ENCODE peak calls at places on chromosomes 11 and 22, in five cellular contexts. One of them, this sample, is unnamed.

GRCh38 chr11:112753706-112754105 is 207.5 kb upstream of the NCAM1 start:
- DNase-seq in psoas muscle: no peak
- DNase-seq in mucosa of gallbladder: no peak
- DNase-seq in activated T-helper 1 cell treated with anti-CD3 and anti-CD28 coated beads, Interleukin-12 subunit alpha, Interleukin-12 subunit beta, Interleukin-2, Interleukin-4 antibody, amounts not matched to agents 30 ng/mL and 10 ng/mL and 1 ng/mL, durations not matched to agents 14 hours and 24 hours and 36 hours: no peak
- DNase-seq in cardiac fibroblast: no peak
- DNase-seq in this sample: no peak

GRCh38 chr22:28716686-28717085 is 24.9 kb downstream of the CHEK2 start:
- DNase-seq in psoas muscle: no peak
- DNase-seq in mucosa of gallbladder: no peak
- DNase-seq in activated T-helper 1 cell treated with anti-CD3 and anti-CD28 coated beads, Interleukin-12 subunit alpha, Interleukin-12 subunit beta, Interleukin-2, Interleukin-4 antibody, amounts not matched to agents 30 ng/mL and 10 ng/mL and 1 ng/mL, durations not matched to agents 14 hours and 24 hours and 36 hours: no peak
- DNase-seq in cardiac fibroblast: no peak
- DNase-seq in this sample: no peak

GRCh38 chr11:848380-848931 is 5.8 kb downstream of the TSPAN4 start:
- DNase-seq in psoas muscle: no peak
- DNase-seq in mucosa of gallbladder: no peak
- DNase-seq in activated T-helper 1 cell treated with anti-CD3 and anti-CD28 coated beads, Interleukin-12 subunit alpha, Interleukin-12 subunit beta, Interleukin-2, Interleukin-4 antibody, amounts not matched to agents 30 ng/mL and 10 ng/mL and 1 ng/mL, durations not matched to agents 14 hours and 24 hours and 36 hours: peak
- DNase-seq in cardiac fibroblast: peak
- DNase-seq in this sample: no peak

GRCh38 chr11:116176484-116177005 is 596.2 kb downstream of the BUD13 start:
- DNase-seq in psoas muscle: no peak
- DNase-seq in mucosa of gallbladder: no peak
- DNase-seq in activated T-helper 1 cell treated with anti-CD3 and anti-CD28 coated beads, Interleukin-12 subunit alpha, Interleukin-12 subunit beta, Interleukin-2, Interleukin-4 antibody, amounts not matched to agents 30 ng/mL and 10 ng/mL and 1 ng/mL, durations not matched to agents 14 hours and 24 hours and 36 hours: no peak
- DNase-seq in cardiac fibroblast: no peak
- DNase-seq in this sample: no peak

GRCh38 chr11:108752297-108752751 is 87.5 kb downstream of the DDX10 start:
- DNase-seq in psoas muscle: no peak
- DNase-seq in mucosa of gallbladder: no peak
- DNase-seq in activated T-helper 1 cell treated with anti-CD3 and anti-CD28 coated beads, Interleukin-12 subunit alpha, Interleukin-12 subunit beta, Interleukin-2, Interleukin-4 antibody, amounts not matched to agents 30 ng/mL and 10 ng/mL and 1 ng/mL, durations not matched to agents 14 hours and 24 hours and 36 hours: no peak
- DNase-seq in cardiac fibroblast: no peak
- DNase-seq in this sample: no peak

GRCh38 chr22:46721716-46722115 is 16.3 kb downstream of the CERK start:
- DNase-seq in psoas muscle: no peak
- DNase-seq in mucosa of gallbladder: no peak
- DNase-seq in activated T-helper 1 cell treated with anti-CD3 and anti-CD28 coated beads, Interleukin-12 subunit alpha, Interleukin-12 subunit beta, Interleukin-2, Interleukin-4 antibody, amounts not matched to agents 30 ng/mL and 10 ng/mL and 1 ng/mL, durations not matched to agents 14 hours and 24 hours and 36 hours: no peak
- DNase-seq in cardiac fibroblast: no peak
- DNase-seq in this sample: no peak

GRCh38 chr11:28144808-28145207 is 36.6 kb downstream of the METTL15 start:
- DNase-seq in psoas muscle: no peak
- DNase-seq in mucosa of gallbladder: no peak
- DNase-seq in activated T-helper 1 cell treated with anti-CD3 and anti-CD28 coated beads, Interleukin-12 subunit alpha, Interleukin-12 subunit beta, Interleukin-2, Interleukin-4 antibody, amounts not matched to agents 30 ng/mL and 10 ng/mL and 1 ng/mL, durations not matched to agents 14 hours and 24 hours and 36 hours: no peak
- DNase-seq in cardiac fibroblast: peak
- DNase-seq in this sample: no peak

GRCh38 chr11:72378704-72379383 is 55.5 kb downstream of the CLPB start:
- DNase-seq in psoas muscle: peak
- DNase-seq in mucosa of gallbladder: peak
- DNase-seq in activated T-helper 1 cell treated with anti-CD3 and anti-CD28 coated beads, Interleukin-12 subunit alpha, Interleukin-12 subunit beta, Interleukin-2, Interleukin-4 antibody, amounts not matched to agents 30 ng/mL and 10 ng/mL and 1 ng/mL, durations not matched to agents 14 hours and 24 hours and 36 hours: no peak
- DNase-seq in cardiac fibroblast: peak
- DNase-seq in this sample: peak

GRCh38 chr11:68271023-68271780 is 571 bp downstream of the C11orf24 start:
- DNase-seq in psoas muscle: peak
- DNase-seq in mucosa of gallbladder: peak
- DNase-seq in activated T-helper 1 cell treated with anti-CD3 and anti-CD28 coated beads, Interleukin-12 subunit alpha, Interleukin-12 subunit beta, Interleukin-2, Interleukin-4 antibody, amounts not matched to agents 30 ng/mL and 10 ng/mL and 1 ng/mL, durations not matched to agents 14 hours and 24 hours and 36 hours: peak
- DNase-seq in cardiac fibroblast: peak
- DNase-seq in this sample: peak

GRCh38 chr11:70826541-70826943 is 425.8 kb downstream of the SHANK2 start:
- DNase-seq in psoas muscle: no peak
- DNase-seq in mucosa of gallbladder: no peak
- DNase-seq in activated T-helper 1 cell treated with anti-CD3 and anti-CD28 coated beads, Interleukin-12 subunit alpha, Interleukin-12 subunit beta, Interleukin-2, Interleukin-4 antibody, amounts not matched to agents 30 ng/mL and 10 ng/mL and 1 ng/mL, durations not matched to agents 14 hours and 24 hours and 36 hours: no peak
- DNase-seq in cardiac fibroblast: peak
- DNase-seq in this sample: no peak

GRCh38 chr11:117180661-117181585 is 2.4 kb downstream of the SIDT2 start:
- DNase-seq in psoas muscle: peak
- DNase-seq in mucosa of gallbladder: peak
- DNase-seq in activated T-helper 1 cell treated with anti-CD3 and anti-CD28 coated beads, Interleukin-12 subunit alpha, Interleukin-12 subunit beta, Interleukin-2, Interleukin-4 antibody, amounts not matched to agents 30 ng/mL and 10 ng/mL and 1 ng/mL, durations not matched to agents 14 hours and 24 hours and 36 hours: peak
- DNase-seq in cardiac fibroblast: peak
- DNase-seq in this sample: peak

GRCh38 chr11:71251159-71251721 is 1.1 kb downstream of the SHANK2 start:
- DNase-seq in psoas muscle: no peak
- DNase-seq in mucosa of gallbladder: no peak
- DNase-seq in activated T-helper 1 cell treated with anti-CD3 and anti-CD28 coated beads, Interleukin-12 subunit alpha, Interleukin-12 subunit beta, Interleukin-2, Interleukin-4 antibody, amounts not matched to agents 30 ng/mL and 10 ng/mL and 1 ng/mL, durations not matched to agents 14 hours and 24 hours and 36 hours: no peak
- DNase-seq in cardiac fibroblast: peak
- DNase-seq in this sample: no peak

GRCh38 chr11:130403301-130403804 is 25.1 kb downstream of the ADAMTS8 start:
- DNase-seq in psoas muscle: peak
- DNase-seq in mucosa of gallbladder: peak
- DNase-seq in activated T-helper 1 cell treated with anti-CD3 and anti-CD28 coated beads, Interleukin-12 subunit alpha, Interleukin-12 subunit beta, Interleukin-2, Interleukin-4 antibody, amounts not matched to agents 30 ng/mL and 10 ng/mL and 1 ng/mL, durations not matched to agents 14 hours and 24 hours and 36 hours: no peak
- DNase-seq in cardiac fibroblast: peak
- DNase-seq in this sample: no peak

GRCh38 chr22:36104988-36105387 is 55.6 kb downstream of the APOL3 start:
- DNase-seq in psoas muscle: no peak
- DNase-seq in mucosa of gallbladder: no peak
- DNase-seq in activated T-helper 1 cell treated with anti-CD3 and anti-CD28 coated beads, Interleukin-12 subunit alpha, Interleukin-12 subunit beta, Interleukin-2, Interleukin-4 antibody, amounts not matched to agents 30 ng/mL and 10 ng/mL and 1 ng/mL, durations not matched to agents 14 hours and 24 hours and 36 hours: no peak
- DNase-seq in cardiac fibroblast: no peak
- DNase-seq in this sample: no peak

GRCh38 chr11:13238879-13239514 is 38.6 kb upstream of the BMAL1 start:
- DNase-seq in psoas muscle: peak
- DNase-seq in mucosa of gallbladder: peak
- DNase-seq in activated T-helper 1 cell treated with anti-CD3 and anti-CD28 coated beads, Interleukin-12 subunit alpha, Interleukin-12 subunit beta, Interleukin-2, Interleukin-4 antibody, amounts not matched to agents 30 ng/mL and 10 ng/mL and 1 ng/mL, durations not matched to agents 14 hours and 24 hours and 36 hours: peak
- DNase-seq in cardiac fibroblast: peak
- DNase-seq in this sample: peak

GRCh38 chr11:103633819-103634590 is 402.4 kb upstream of the DDI1 start:
- DNase-seq in psoas muscle: no peak
- DNase-seq in mucosa of gallbladder: no peak
- DNase-seq in activated T-helper 1 cell treated with anti-CD3 and anti-CD28 coated beads, Interleukin-12 subunit alpha, Interleukin-12 subunit beta, Interleukin-2, Interleukin-4 antibody, amounts not matched to agents 30 ng/mL and 10 ng/mL and 1 ng/mL, durations not matched to agents 14 hours and 24 hours and 36 hours: no peak
- DNase-seq in cardiac fibroblast: no peak
- DNase-seq in this sample: no peak

GRCh38 chr11:126514061-126514713 is 158.7 kb downstream of the ST3GAL4 start:
- DNase-seq in psoas muscle: no peak
- DNase-seq in mucosa of gallbladder: no peak
- DNase-seq in activated T-helper 1 cell treated with anti-CD3 and anti-CD28 coated beads, Interleukin-12 subunit alpha, Interleukin-12 subunit beta, Interleukin-2, Interleukin-4 antibody, amounts not matched to agents 30 ng/mL and 10 ng/mL and 1 ng/mL, durations not matched to agents 14 hours and 24 hours and 36 hours: no peak
- DNase-seq in cardiac fibroblast: no peak
- DNase-seq in this sample: no peak

GRCh38 chr22:21102659-21103267 is 57.0 kb downstream of the LRRC74B start:
- DNase-seq in psoas muscle: peak
- DNase-seq in mucosa of gallbladder: peak
- DNase-seq in activated T-helper 1 cell treated with anti-CD3 and anti-CD28 coated beads, Interleukin-12 subunit alpha, Interleukin-12 subunit beta, Interleukin-2, Interleukin-4 antibody, amounts not matched to agents 30 ng/mL and 10 ng/mL and 1 ng/mL, durations not matched to agents 14 hours and 24 hours and 36 hours: peak
- DNase-seq in cardiac fibroblast: peak
- DNase-seq in this sample: peak

GRCh38 chr11:103202048-103202651 is 92.9 kb downstream of the DYNC2H1 start:
- DNase-seq in psoas muscle: no peak
- DNase-seq in mucosa of gallbladder: no peak
- DNase-seq in activated T-helper 1 cell treated with anti-CD3 and anti-CD28 coated beads, Interleukin-12 subunit alpha, Interleukin-12 subunit beta, Interleukin-2, Interleukin-4 antibody, amounts not matched to agents 30 ng/mL and 10 ng/mL and 1 ng/mL, durations not matched to agents 14 hours and 24 hours and 36 hours: no peak
- DNase-seq in cardiac fibroblast: peak
- DNase-seq in this sample: no peak

GRCh38 chr11:110966131-110966530 is 253.9 kb upstream of the ARHGAP20 start:
- DNase-seq in psoas muscle: peak
- DNase-seq in mucosa of gallbladder: no peak
- DNase-seq in activated T-helper 1 cell treated with anti-CD3 and anti-CD28 coated beads, Interleukin-12 subunit alpha, Interleukin-12 subunit beta, Interleukin-2, Interleukin-4 antibody, amounts not matched to agents 30 ng/mL and 10 ng/mL and 1 ng/mL, durations not matched to agents 14 hours and 24 hours and 36 hours: no peak
- DNase-seq in cardiac fibroblast: no peak
- DNase-seq in this sample: no peak

GRCh38 chr11:108754901-108755625 is 90.2 kb downstream of the DDX10 start:
- DNase-seq in psoas muscle: no peak
- DNase-seq in mucosa of gallbladder: no peak
- DNase-seq in activated T-helper 1 cell treated with anti-CD3 and anti-CD28 coated beads, Interleukin-12 subunit alpha, Interleukin-12 subunit beta, Interleukin-2, Interleukin-4 antibody, amounts not matched to agents 30 ng/mL and 10 ng/mL and 1 ng/mL, durations not matched to agents 14 hours and 24 hours and 36 hours: no peak
- DNase-seq in cardiac fibroblast: peak
- DNase-seq in this sample: no peak

GRCh38 chr11:60764879-60765278 is 8.2 kb downstream of the MS4A15 start:
- DNase-seq in psoas muscle: no peak
- DNase-seq in mucosa of gallbladder: no peak
- DNase-seq in activated T-helper 1 cell treated with anti-CD3 and anti-CD28 coated beads, Interleukin-12 subunit alpha, Interleukin-12 subunit beta, Interleukin-2, Interleukin-4 antibody, amounts not matched to agents 30 ng/mL and 10 ng/mL and 1 ng/mL, durations not matched to agents 14 hours and 24 hours and 36 hours: no peak
- DNase-seq in cardiac fibroblast: no peak
- DNase-seq in this sample: no peak

GRCh38 chr22:25482868-25483639 is 81.4 kb upstream of the GRK3 start:
- DNase-seq in psoas muscle: peak
- DNase-seq in mucosa of gallbladder: no peak
- DNase-seq in activated T-helper 1 cell treated with anti-CD3 and anti-CD28 coated beads, Interleukin-12 subunit alpha, Interleukin-12 subunit beta, Interleukin-2, Interleukin-4 antibody, amounts not matched to agents 30 ng/mL and 10 ng/mL and 1 ng/mL, durations not matched to agents 14 hours and 24 hours and 36 hours: no peak
- DNase-seq in cardiac fibroblast: no peak
- DNase-seq in this sample: no peak

GRCh38 chr11:65615950-65616574 is 486 bp downstream of the PCNX3 start:
- DNase-seq in psoas muscle: no peak
- DNase-seq in mucosa of gallbladder: no peak
- DNase-seq in activated T-helper 1 cell treated with anti-CD3 and anti-CD28 coated beads, Interleukin-12 subunit alpha, Interleukin-12 subunit beta, Interleukin-2, Interleukin-4 antibody, amounts not matched to agents 30 ng/mL and 10 ng/mL and 1 ng/mL, durations not matched to agents 14 hours and 24 hours and 36 hours: peak
- DNase-seq in cardiac fibroblast: peak
- DNase-seq in this sample: peak

GRCh38 chr22:33918676-33919590 is 1.3 kb downstream of the LARGE1 start:
- DNase-seq in psoas muscle: no peak
- DNase-seq in mucosa of gallbladder: no peak
- DNase-seq in activated T-helper 1 cell treated with anti-CD3 and anti-CD28 coated beads, Interleukin-12 subunit alpha, Interleukin-12 subunit beta, Interleukin-2, Interleukin-4 antibody, amounts not matched to agents 30 ng/mL and 10 ng/mL and 1 ng/mL, durations not matched to agents 14 hours and 24 hours and 36 hours: no peak
- DNase-seq in cardiac fibroblast: peak
- DNase-seq in this sample: no peak

GRCh38 chr11:44790211-44790610 is 63.4 kb downstream of the TSPAN18 start:
- DNase-seq in psoas muscle: no peak
- DNase-seq in mucosa of gallbladder: no peak
- DNase-seq in activated T-helper 1 cell treated with anti-CD3 and anti-CD28 coated beads, Interleukin-12 subunit alpha, Interleukin-12 subunit beta, Interleukin-2, Interleukin-4 antibody, amounts not matched to agents 30 ng/mL and 10 ng/mL and 1 ng/mL, durations not matched to agents 14 hours and 24 hours and 36 hours: no peak
- DNase-seq in cardiac fibroblast: no peak
- DNase-seq in this sample: no peak

GRCh38 chr22:44707178-44707577 is 5.2 kb downstream of the PRR5 start:
- DNase-seq in psoas muscle: no peak
- DNase-seq in mucosa of gallbladder: no peak
- DNase-seq in activated T-helper 1 cell treated with anti-CD3 and anti-CD28 coated beads, Interleukin-12 subunit alpha, Interleukin-12 subunit beta, Interleukin-2, Interleukin-4 antibody, amounts not matched to agents 30 ng/mL and 10 ng/mL and 1 ng/mL, durations not matched to agents 14 hours and 24 hours and 36 hours: no peak
- DNase-seq in cardiac fibroblast: no peak
- DNase-seq in this sample: no peak

GRCh38 chr11:31802990-31803812 is 7.9 kb downstream of the PAX6 start:
- DNase-seq in psoas muscle: peak
- DNase-seq in mucosa of gallbladder: peak
- DNase-seq in activated T-helper 1 cell treated with anti-CD3 and anti-CD28 coated beads, Interleukin-12 subunit alpha, Interleukin-12 subunit beta, Interleukin-2, Interleukin-4 antibody, amounts not matched to agents 30 ng/mL and 10 ng/mL and 1 ng/mL, durations not matched to agents 14 hours and 24 hours and 36 hours: no peak
- DNase-seq in cardiac fibroblast: no peak
- DNase-seq in this sample: no peak

GRCh38 chr11:59172345-59173079 is 580 bp downstream of the DTX4 start:
- DNase-seq in psoas muscle: no peak
- DNase-seq in mucosa of gallbladder: peak
- DNase-seq in activated T-helper 1 cell treated with anti-CD3 and anti-CD28 coated beads, Interleukin-12 subunit alpha, Interleukin-12 subunit beta, Interleukin-2, Interleukin-4 antibody, amounts not matched to agents 30 ng/mL and 10 ng/mL and 1 ng/mL, durations not matched to agents 14 hours and 24 hours and 36 hours: peak
- DNase-seq in cardiac fibroblast: no peak
- DNase-seq in this sample: peak

GRCh38 chr11:100810146-100810545 is 123.1 kb downstream of the ARHGAP42 start:
- DNase-seq in psoas muscle: no peak
- DNase-seq in mucosa of gallbladder: no peak
- DNase-seq in activated T-helper 1 cell treated with anti-CD3 and anti-CD28 coated beads, Interleukin-12 subunit alpha, Interleukin-12 subunit beta, Interleukin-2, Interleukin-4 antibody, amounts not matched to agents 30 ng/mL and 10 ng/mL and 1 ng/mL, durations not matched to agents 14 hours and 24 hours and 36 hours: no peak
- DNase-seq in cardiac fibroblast: no peak
- DNase-seq in this sample: no peak

GRCh38 chr22:37569009-37569920 is 9.0 kb downstream of the CDC42EP1 start:
- DNase-seq in psoas muscle: peak
- DNase-seq in mucosa of gallbladder: peak
- DNase-seq in activated T-helper 1 cell treated with anti-CD3 and anti-CD28 coated beads, Interleukin-12 subunit alpha, Interleukin-12 subunit beta, Interleukin-2, Interleukin-4 antibody, amounts not matched to agents 30 ng/mL and 10 ng/mL and 1 ng/mL, durations not matched to agents 14 hours and 24 hours and 36 hours: no peak
- DNase-seq in cardiac fibroblast: no peak
- DNase-seq in this sample: peak

GRCh38 chr11:29336727-29337212 is 680.1 kb downstream of the KCNA4 start:
- DNase-seq in psoas muscle: no peak
- DNase-seq in mucosa of gallbladder: no peak
- DNase-seq in activated T-helper 1 cell treated with anti-CD3 and anti-CD28 coated beads, Interleukin-12 subunit alpha, Interleukin-12 subunit beta, Interleukin-2, Interleukin-4 antibody, amounts not matched to agents 30 ng/mL and 10 ng/mL and 1 ng/mL, durations not matched to agents 14 hours and 24 hours and 36 hours: no peak
- DNase-seq in cardiac fibroblast: peak
- DNase-seq in this sample: no peak

GRCh38 chr22:46052801-46053562 is 76.0 kb upstream of the WNT7B start:
- DNase-seq in psoas muscle: peak
- DNase-seq in mucosa of gallbladder: no peak
- DNase-seq in activated T-helper 1 cell treated with anti-CD3 and anti-CD28 coated beads, Interleukin-12 subunit alpha, Interleukin-12 subunit beta, Interleukin-2, Interleukin-4 antibody, amounts not matched to agents 30 ng/mL and 10 ng/mL and 1 ng/mL, durations not matched to agents 14 hours and 24 hours and 36 hours: no peak
- DNase-seq in cardiac fibroblast: peak
- DNase-seq in this sample: peak

GRCh38 chr11:10487002-10487647 is 32.1 kb downstream of the AMPD3 start:
- DNase-seq in psoas muscle: no peak
- DNase-seq in mucosa of gallbladder: no peak
- DNase-seq in activated T-helper 1 cell treated with anti-CD3 and anti-CD28 coated beads, Interleukin-12 subunit alpha, Interleukin-12 subunit beta, Interleukin-2, Interleukin-4 antibody, amounts not matched to agents 30 ng/mL and 10 ng/mL and 1 ng/mL, durations not matched to agents 14 hours and 24 hours and 36 hours: no peak
- DNase-seq in cardiac fibroblast: no peak
- DNase-seq in this sample: no peak

GRCh38 chr11:2509481-2510001 is 64.7 kb downstream of the KCNQ1 start:
- DNase-seq in psoas muscle: peak
- DNase-seq in mucosa of gallbladder: peak
- DNase-seq in activated T-helper 1 cell treated with anti-CD3 and anti-CD28 coated beads, Interleukin-12 subunit alpha, Interleukin-12 subunit beta, Interleukin-2, Interleukin-4 antibody, amounts not matched to agents 30 ng/mL and 10 ng/mL and 1 ng/mL, durations not matched to agents 14 hours and 24 hours and 36 hours: no peak
- DNase-seq in cardiac fibroblast: no peak
- DNase-seq in this sample: no peak

GRCh38 chr22:24428751-24429410 is 1.5 kb downstream of the ADORA2A start:
- DNase-seq in psoas muscle: peak
- DNase-seq in mucosa of gallbladder: no peak
- DNase-seq in activated T-helper 1 cell treated with anti-CD3 and anti-CD28 coated beads, Interleukin-12 subunit alpha, Interleukin-12 subunit beta, Interleukin-2, Interleukin-4 antibody, amounts not matched to agents 30 ng/mL and 10 ng/mL and 1 ng/mL, durations not matched to agents 14 hours and 24 hours and 36 hours: no peak
- DNase-seq in cardiac fibroblast: no peak
- DNase-seq in this sample: no peak

GRCh38 chr11:71433648-71434450 is 14.3 kb downstream of the DHCR7 start:
- DNase-seq in psoas muscle: no peak
- DNase-seq in mucosa of gallbladder: peak
- DNase-seq in activated T-helper 1 cell treated with anti-CD3 and anti-CD28 coated beads, Interleukin-12 subunit alpha, Interleukin-12 subunit beta, Interleukin-2, Interleukin-4 antibody, amounts not matched to agents 30 ng/mL and 10 ng/mL and 1 ng/mL, durations not matched to agents 14 hours and 24 hours and 36 hours: no peak
- DNase-seq in cardiac fibroblast: peak
- DNase-seq in this sample: peak

GRCh38 chr22:44373234-44373633 is 60.5 kb upstream of the SHISAL1 start:
- DNase-seq in psoas muscle: peak
- DNase-seq in mucosa of gallbladder: no peak
- DNase-seq in activated T-helper 1 cell treated with anti-CD3 and anti-CD28 coated beads, Interleukin-12 subunit alpha, Interleukin-12 subunit beta, Interleukin-2, Interleukin-4 antibody, amounts not matched to agents 30 ng/mL and 10 ng/mL and 1 ng/mL, durations not matched to agents 14 hours and 24 hours and 36 hours: no peak
- DNase-seq in cardiac fibroblast: no peak
- DNase-seq in this sample: no peak